ENCODE peak calls at places on chromosome 13, in eight cellular contexts. One of them, this sample, is unnamed.
A peak's percentile ranks its signal among the peaks of the same experiment; 100 is the strongest.

GRCh38 chr13:36430247-36431203 is 1.8 kb upstream of the CCNA1 start:
- DNase-seq in sigmoid colon: no peak
- DNase-seq in IMR-90: no peak
- DNase-seq in ovary: no peak
- DNase-seq in uterus: peak; percentile 36
- DNase-seq in body of pancreas: peak; percentile 42
- DNase-seq in breast epithelium: no peak
- DNase-seq in thyroid gland: peak; percentile 85
- DNase-seq in this sample: no peak

GRCh38 chr13:33079960-33080359 is 63.7 kb downstream of the KL start:
- DNase-seq in sigmoid colon: no peak
- DNase-seq in IMR-90: no peak
- DNase-seq in ovary: no peak
- DNase-seq in uterus: no peak
- DNase-seq in body of pancreas: no peak
- DNase-seq in breast epithelium: no peak
- DNase-seq in thyroid gland: no peak
- DNase-seq in this sample: no peak

GRCh38 chr13:40102854-40103253 is 447.4 kb downstream of the COG6 start:
- DNase-seq in sigmoid colon: no peak
- DNase-seq in IMR-90: peak; percentile 65
- DNase-seq in ovary: no peak
- DNase-seq in uterus: peak; percentile 32
- DNase-seq in body of pancreas: no peak
- DNase-seq in breast epithelium: no peak
- DNase-seq in thyroid gland: no peak
- DNase-seq in this sample: peak; percentile 51

GRCh38 chr13:100491164-100491847 is 97.3 kb downstream of the GGACT start:
- DNase-seq in sigmoid colon: peak; percentile 82
- DNase-seq in IMR-90: peak; percentile 63
- DNase-seq in ovary: peak; percentile 74
- DNase-seq in uterus: peak; percentile 56
- DNase-seq in body of pancreas: no peak
- DNase-seq in breast epithelium: no peak
- DNase-seq in thyroid gland: peak; percentile 23
- DNase-seq in this sample: no peak

GRCh38 chr13:110422913-110423688 is 116.0 kb downstream of the COL4A2 start:
- DNase-seq in sigmoid colon: no peak
- DNase-seq in IMR-90: no peak
- DNase-seq in ovary: no peak
- DNase-seq in uterus: no peak
- DNase-seq in body of pancreas: no peak
- DNase-seq in breast epithelium: no peak
- DNase-seq in thyroid gland: no peak
- DNase-seq in this sample: no peak

GRCh38 chr13:42275506-42275905 is 3.6 kb downstream of the AKAP11 start:
- DNase-seq in sigmoid colon: no peak
- DNase-seq in IMR-90: no peak
- DNase-seq in ovary: no peak
- DNase-seq in uterus: no peak
- DNase-seq in body of pancreas: no peak
- DNase-seq in breast epithelium: no peak
- DNase-seq in thyroid gland: no peak
- DNase-seq in this sample: no peak

GRCh38 chr13:73168226-73168992 is 109.6 kb downstream of the KLF5 start:
- DNase-seq in sigmoid colon: no peak
- DNase-seq in IMR-90: peak; percentile 45
- DNase-seq in ovary: no peak
- DNase-seq in uterus: no peak
- DNase-seq in body of pancreas: no peak
- DNase-seq in breast epithelium: no peak
- DNase-seq in thyroid gland: no peak
- DNase-seq in this sample: no peak

GRCh38 chr13:38590796-38591507 is 95.9 kb upstream of the FREM2 start:
- DNase-seq in sigmoid colon: no peak
- DNase-seq in IMR-90: no peak
- DNase-seq in ovary: no peak
- DNase-seq in uterus: no peak
- DNase-seq in body of pancreas: no peak
- DNase-seq in breast epithelium: no peak
- DNase-seq in thyroid gland: peak; percentile 47
- DNase-seq in this sample: no peak

GRCh38 chr13:105848494-105848893 is 687.0 kb downstream of the EFNB2 start:
- DNase-seq in sigmoid colon: no peak
- DNase-seq in IMR-90: no peak
- DNase-seq in ovary: no peak
- DNase-seq in uterus: no peak
- DNase-seq in body of pancreas: no peak
- DNase-seq in breast epithelium: no peak
- DNase-seq in thyroid gland: no peak
- DNase-seq in this sample: no peak

GRCh38 chr13:44514278-44514677 is 61.9 kb downstream of the TSC22D1 start:
- DNase-seq in sigmoid colon: no peak
- DNase-seq in IMR-90: no peak
- DNase-seq in ovary: no peak
- DNase-seq in uterus: no peak
- DNase-seq in body of pancreas: no peak
- DNase-seq in breast epithelium: no peak
- DNase-seq in thyroid gland: no peak
- DNase-seq in this sample: no peak

DNA sequence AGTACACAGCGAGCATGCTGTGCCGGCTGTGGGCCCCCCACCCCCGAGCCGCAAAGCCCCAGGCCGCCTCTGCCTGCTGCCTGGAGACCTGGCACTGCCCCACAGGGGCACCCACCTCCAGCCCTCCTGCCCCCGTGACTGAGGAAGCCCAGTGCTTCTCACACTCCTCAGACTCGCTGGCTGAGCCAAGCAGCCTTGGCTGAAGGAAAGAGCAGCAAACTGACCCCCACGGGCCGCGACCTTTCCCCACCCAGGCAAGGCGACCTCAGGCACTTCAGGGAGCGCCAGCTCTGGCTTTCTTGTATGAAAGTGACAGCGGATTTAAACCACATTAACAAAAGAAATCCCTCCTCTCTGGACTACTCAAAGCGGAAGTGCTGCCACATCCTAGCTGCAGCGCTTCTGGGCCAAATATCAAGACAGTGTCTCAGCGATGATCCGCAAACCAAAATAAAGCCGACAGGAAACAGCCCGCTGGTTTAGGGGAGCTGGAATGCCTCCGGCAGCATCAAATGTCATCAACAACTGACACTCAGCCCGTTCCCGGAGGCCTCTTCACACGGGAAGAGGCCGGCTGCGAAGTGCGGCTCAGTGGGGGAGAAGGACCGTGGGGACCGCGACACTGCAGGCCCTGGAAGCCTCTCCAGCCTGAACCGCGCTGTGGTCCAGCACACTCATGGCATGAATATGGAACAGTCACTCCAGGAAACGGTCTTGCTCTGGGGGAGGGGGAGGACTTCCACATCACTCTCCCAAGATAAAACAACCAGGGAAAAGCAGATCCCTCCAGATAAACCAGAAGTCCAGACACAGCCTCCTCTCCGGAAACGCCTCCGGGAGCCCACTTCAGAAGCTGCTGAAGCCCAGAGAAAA is 1.5 kb downstream of the RASA3 start:
- DNase-seq in sigmoid colon: peak; percentile 81
- DNase-seq in IMR-90: peak; percentile 91
- DNase-seq in ovary: no peak
- DNase-seq in uterus: peak; percentile 41
- DNase-seq in body of pancreas: no peak
- DNase-seq in breast epithelium: no peak
- DNase-seq in thyroid gland: peak; percentile 76
- DNase-seq in this sample: peak; percentile 93
- TF ChIP-seq POLR2A in sigmoid colon: no peak
- TF ChIP-seq POLR2A in IMR-90: peak; percentile 93
- TF ChIP-seq POLR2A in ovary: no peak
- TF ChIP-seq POLR2A in uterus: no peak
- TF ChIP-seq POLR2A in body of pancreas: peak; percentile 13
- TF ChIP-seq POLR2A in breast epithelium: no peak
- TF ChIP-seq POLR2A in thyroid gland: no peak
- TF ChIP-seq POLR2A in this sample: peak; percentile 21

GRCh38 chr13:113836917-113837553 is 26.8 kb downstream of the GAS6 start:
- DNase-seq in sigmoid colon: peak; percentile 88
- DNase-seq in IMR-90: peak; percentile 85
- DNase-seq in ovary: peak; percentile 65
- DNase-seq in uterus: peak; percentile 79
- DNase-seq in body of pancreas: peak; percentile 54
- DNase-seq in breast epithelium: peak; percentile 90
- DNase-seq in thyroid gland: peak; percentile 81
- DNase-seq in this sample: peak; percentile 71

GRCh38 chr13:113835461-113836274 is 28.2 kb downstream of the GAS6 start:
- DNase-seq in sigmoid colon: no peak
- DNase-seq in IMR-90: peak; percentile 79
- DNase-seq in ovary: no peak
- DNase-seq in uterus: no peak
- DNase-seq in body of pancreas: no peak
- DNase-seq in breast epithelium: no peak
- DNase-seq in thyroid gland: no peak
- DNase-seq in this sample: peak; percentile 79

GRCh38 chr13:113839536-113840204 is 24.2 kb downstream of the GAS6 start:
- DNase-seq in sigmoid colon: no peak
- DNase-seq in IMR-90: no peak
- DNase-seq in ovary: no peak
- DNase-seq in uterus: no peak
- DNase-seq in body of pancreas: peak; percentile 50
- DNase-seq in breast epithelium: no peak
- DNase-seq in thyroid gland: peak; percentile 80
- DNase-seq in this sample: no peak

GRCh38 chr13:113838711-113839201 is 25.1 kb downstream of the GAS6 start:
- DNase-seq in sigmoid colon: no peak
- DNase-seq in IMR-90: no peak
- DNase-seq in ovary: no peak
- DNase-seq in uterus: no peak
- DNase-seq in body of pancreas: no peak
- DNase-seq in breast epithelium: no peak
- DNase-seq in thyroid gland: no peak
- DNase-seq in this sample: no peak

DNA sequence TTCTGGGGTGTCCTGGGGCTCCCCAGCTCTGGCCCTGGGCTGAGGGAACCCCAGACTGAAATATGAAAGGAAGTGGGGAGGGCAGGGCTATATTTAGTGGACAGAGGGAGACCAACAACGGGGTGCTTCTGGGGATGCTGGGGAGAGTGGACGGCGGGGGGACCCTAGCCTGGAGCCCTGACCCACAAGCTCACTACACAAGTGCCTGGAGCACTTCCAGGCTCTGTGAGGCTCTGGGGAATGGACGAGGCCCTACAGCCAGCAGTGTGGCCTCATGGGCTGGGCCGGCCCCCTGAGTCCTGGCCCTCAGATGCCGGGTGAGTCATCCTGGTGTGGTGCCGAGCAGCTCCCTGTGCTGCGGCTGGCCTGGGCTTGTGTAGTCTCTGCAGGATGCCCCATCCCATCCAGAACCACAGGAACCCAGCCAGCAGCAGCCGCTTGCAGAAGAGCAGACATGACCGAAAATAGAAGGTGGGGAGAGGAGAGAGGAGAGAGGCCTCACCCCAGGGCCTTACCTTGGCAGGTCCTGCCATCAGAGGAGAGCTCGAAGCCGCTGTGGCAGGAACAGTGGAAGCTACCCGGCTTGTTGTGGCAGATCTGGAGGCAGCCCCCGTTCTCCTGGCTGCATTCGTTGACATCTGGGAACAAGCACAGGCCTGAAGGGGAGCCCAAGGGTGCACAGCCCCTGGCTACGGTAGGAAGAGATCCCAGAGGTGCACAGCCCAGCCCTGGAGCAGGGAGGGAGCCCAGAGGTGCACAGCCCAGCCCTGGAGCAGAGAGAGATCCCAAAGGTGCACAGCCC is 26.1 kb downstream of the GAS6 start:
- DNase-seq in sigmoid colon: peak; percentile 98
- DNase-seq in IMR-90: peak; percentile 98
- DNase-seq in ovary: peak; percentile 96
- DNase-seq in uterus: peak; percentile 98
- DNase-seq in body of pancreas: peak; percentile 80
- DNase-seq in breast epithelium: peak; percentile 96
- DNase-seq in thyroid gland: peak; percentile 96
- DNase-seq in this sample: peak; percentile 99
- TF ChIP-seq POLR2A in sigmoid colon: no peak
- TF ChIP-seq POLR2A in IMR-90: peak; percentile 69
- TF ChIP-seq POLR2A in ovary: no peak
- TF ChIP-seq POLR2A in uterus: peak; percentile 29
- TF ChIP-seq POLR2A in body of pancreas: peak; percentile 41
- TF ChIP-seq POLR2A in breast epithelium: no peak
- TF ChIP-seq POLR2A in thyroid gland: peak; percentile 2
- TF ChIP-seq POLR2A in this sample: peak; percentile 34

DNA sequence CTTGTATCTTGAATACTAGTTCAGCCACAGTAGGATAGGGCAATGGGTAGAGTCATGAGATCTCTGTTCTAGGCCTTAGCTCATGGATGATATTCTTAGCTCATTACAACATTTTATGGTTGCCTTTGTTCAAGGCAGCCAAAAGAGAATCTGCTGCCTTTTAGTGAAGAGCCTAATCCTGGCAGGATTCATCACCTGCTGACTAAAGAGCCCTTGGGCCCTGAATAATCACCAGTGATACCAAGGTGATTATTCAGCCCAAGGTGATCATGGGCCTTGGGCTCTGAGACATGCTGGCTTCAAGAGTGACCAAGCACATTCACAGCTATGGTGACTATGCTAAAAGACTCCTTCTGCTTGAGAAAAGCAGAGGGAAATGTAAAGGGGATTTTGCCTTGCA is 143.3 kb upstream of the MYO16 start:
- DNase-seq in sigmoid colon: no peak
- DNase-seq in IMR-90: no peak
- DNase-seq in ovary: no peak
- DNase-seq in uterus: no peak
- DNase-seq in body of pancreas: no peak
- DNase-seq in breast epithelium: no peak
- DNase-seq in thyroid gland: no peak
- DNase-seq in this sample: no peak
- TF ChIP-seq POLR2A in sigmoid colon: no peak
- TF ChIP-seq POLR2A in IMR-90: no peak
- TF ChIP-seq POLR2A in ovary: no peak
- TF ChIP-seq POLR2A in uterus: no peak
- TF ChIP-seq POLR2A in body of pancreas: no peak
- TF ChIP-seq POLR2A in breast epithelium: no peak
- TF ChIP-seq POLR2A in thyroid gland: no peak
- TF ChIP-seq POLR2A in this sample: no peak

GRCh38 chr13:71609271-71609670 is 257.7 kb downstream of the DACH1 start:
- DNase-seq in sigmoid colon: no peak
- DNase-seq in IMR-90: peak; percentile 5
- DNase-seq in ovary: no peak
- DNase-seq in uterus: no peak
- DNase-seq in body of pancreas: no peak
- DNase-seq in breast epithelium: no peak
- DNase-seq in thyroid gland: no peak
- DNase-seq in this sample: no peak

GRCh38 chr13:71611292-71611691 is 255.7 kb downstream of the DACH1 start:
- DNase-seq in sigmoid colon: no peak
- DNase-seq in IMR-90: no peak
- DNase-seq in ovary: no peak
- DNase-seq in uterus: no peak
- DNase-seq in body of pancreas: no peak
- DNase-seq in breast epithelium: no peak
- DNase-seq in thyroid gland: no peak
- DNase-seq in this sample: no peak

GRCh38 chr13:71618154-71618553 is 248.8 kb downstream of the DACH1 start:
- DNase-seq in sigmoid colon: no peak
- DNase-seq in IMR-90: peak; percentile 53
- DNase-seq in ovary: no peak
- DNase-seq in uterus: no peak
- DNase-seq in body of pancreas: no peak
- DNase-seq in breast epithelium: no peak
- DNase-seq in thyroid gland: no peak
- DNase-seq in this sample: no peak

GRCh38 chr13:71610876-71611275 is 256.1 kb downstream of the DACH1 start:
- DNase-seq in sigmoid colon: no peak
- DNase-seq in IMR-90: no peak
- DNase-seq in ovary: no peak
- DNase-seq in uterus: no peak
- DNase-seq in body of pancreas: no peak
- DNase-seq in breast epithelium: no peak
- DNase-seq in thyroid gland: no peak
- DNase-seq in this sample: no peak

GRCh38 chr13:71613347-71613746 is 253.7 kb downstream of the DACH1 start:
- DNase-seq in sigmoid colon: no peak
- DNase-seq in IMR-90: no peak
- DNase-seq in ovary: no peak
- DNase-seq in uterus: no peak
- DNase-seq in body of pancreas: no peak
- DNase-seq in breast epithelium: no peak
- DNase-seq in thyroid gland: no peak
- DNase-seq in this sample: no peak
- TF ChIP-seq POLR2A in sigmoid colon: no peak
- TF ChIP-seq POLR2A in IMR-90: no peak
- TF ChIP-seq POLR2A in ovary: no peak
- TF ChIP-seq POLR2A in uterus: no peak
- TF ChIP-seq POLR2A in body of pancreas: no peak
- TF ChIP-seq POLR2A in breast epithelium: no peak
- TF ChIP-seq POLR2A in thyroid gland: no peak
- TF ChIP-seq POLR2A in this sample: no peak